ENCODE peak calls at places on chromosomes 5 and 9, in four cellular contexts. O is left lung, J is ascending aorta, N is Peyer's patch. I is an unnamed sample.

GRCh38 chr9:89273528-89274279 is 37.3 kb upstream of the CKS2 start:
- DNase-seq in O (no peak), J (no peak), N (no peak), I (no peak)

GRCh38 chr9:100573655-100574260 is 4.1 kb upstream of the CAVIN4 start:
- DNase-seq in O (no peak), N (no peak), J (no peak), I (no peak)

GRCh38 chr5:3321923-3322322 is 273.7 kb upstream of the IRX1 start:
- DNase-seq in J (no peak), N (peak; percentile 23), O (peak; percentile 53), I (no peak)

GRCh38 chr5:39699164-39699563 is 274.4 kb upstream of the DAB2 start:
- DNase-seq in J (no peak), O (no peak), N (no peak), I (no peak)

GRCh38 chr5:141389153-141390042 is 1.9 kb downstream of the PCDHGB4 start:
- DNase-seq in O (no peak), J (no peak), N (no peak), I (no peak)

GRCh38 chr9:12604154-12604825 is 88.9 kb upstream of the TYRP1 start:
- DNase-seq in J (no peak), O (no peak), N (no peak), I (no peak)

GRCh38 chr9:2411459-2412215 is 209.9 kb upstream of the VLDLR start:
- DNase-seq in O (no peak), J (no peak), N (no peak), I (no peak)

GRCh38 chr9:18543406-18543965 is 69.5 kb downstream of the ADAMTSL1 start:
- DNase-seq in N (no peak), O (peak; percentile 34), J (no peak), I (no peak)

GRCh38 chr5:174849426-174849825 is 125.0 kb downstream of the MSX2 start:
- DNase-seq in N (no peak), J (no peak), O (no peak), I (no peak)

GRCh38 chr9:76419782-76420380 is 25.7 kb upstream of the RFK start:
- DNase-seq in O (no peak), N (peak; percentile 58), J (no peak), I (no peak)

GRCh38 chr5:54522080-54522479 is 4.5 kb downstream of the SNX18 start:
- DNase-seq in N (no peak), J (no peak), O (no peak), I (no peak)

GRCh38 chr9:93345630-93346239 is 105.8 kb upstream of the FAM120A start:
- DNase-seq in N (no peak), J (no peak), O (no peak), I (no peak)

GRCh38 chr9:15244001-15244441 is 63.0 kb downstream of the TTC39B start:
- DNase-seq in J (no peak), N (no peak), O (no peak), I (no peak)

GRCh38 chr9:106758911-106759310 is 104.1 kb upstream of the ZNF462 start:
- DNase-seq in O (no peak), J (no peak), N (no peak), I (no peak)

GRCh38 chr5:126949475-126949874 is 80.9 kb downstream of the MARCHF3 start:
- DNase-seq in J (no peak), N (no peak), O (no peak), I (no peak)

GRCh38 chr5:6728011-6728794 is 15.0 kb downstream of the TENT4A start:
- DNase-seq in N (peak; percentile 50), O (peak; percentile 37), J (no peak), I (no peak)

GRCh38 chr5:176868731-176869130 is 30.4 kb downstream of the HK3 start:
- DNase-seq in N (no peak), J (no peak), O (peak; percentile 74), I (no peak)

GRCh38 chr5:90408571-90409317 is 812 bp downstream of the CETN3 start:
- DNase-seq in O (no peak), N (no peak), J (no peak), I (no peak)

GRCh38 chr5:61651202-61651601 is 319.1 kb downstream of the ZSWIM6 start:
- DNase-seq in O (no peak), N (no peak), J (no peak), I (no peak)

GRCh38 chr9:72932669-72933068 is 20.2 kb downstream of the ALDH1A1 start:
- DNase-seq in J (no peak), N (no peak), O (no peak), I (no peak)
- H3K27ac ChIP-seq in J (no peak overlapping the region), N (no peak overlapping the region), O (no peak overlapping the region), I (no peak overlapping the region)

GRCh38 chr9:121551985-121552753 is 52.5 kb upstream of the GGTA1 start:
- DNase-seq in J (no peak), O (no peak), N (no peak), I (no peak)

GRCh38 chr9:121545875-121546423 is 46.3 kb upstream of the GGTA1 start:
- DNase-seq in O (peak; percentile 97), N (peak; percentile 94), J (peak; percentile 83), I (peak; percentile 97)

GRCh38 chr9:121556082-121556481 is 56.4 kb upstream of the GGTA1 start:
- DNase-seq in J (no peak), O (no peak), N (no peak), I (no peak)

GRCh38 chr9:121550041-121550440 is 50.4 kb upstream of the GGTA1 start:
- DNase-seq in N (no peak), O (no peak), J (no peak), I (no peak)

GRCh38 chr9:121550569-121551512 is 51.2 kb upstream of the GGTA1 start:
- DNase-seq in J (no peak), N (peak; percentile 84), O (peak; percentile 95), I (peak; percentile 81)
- H3K27ac ChIP-seq in J (no peak overlapping the region), N (no peak overlapping the region), O (no peak overlapping the region), I (no peak overlapping the region)

DNA sequence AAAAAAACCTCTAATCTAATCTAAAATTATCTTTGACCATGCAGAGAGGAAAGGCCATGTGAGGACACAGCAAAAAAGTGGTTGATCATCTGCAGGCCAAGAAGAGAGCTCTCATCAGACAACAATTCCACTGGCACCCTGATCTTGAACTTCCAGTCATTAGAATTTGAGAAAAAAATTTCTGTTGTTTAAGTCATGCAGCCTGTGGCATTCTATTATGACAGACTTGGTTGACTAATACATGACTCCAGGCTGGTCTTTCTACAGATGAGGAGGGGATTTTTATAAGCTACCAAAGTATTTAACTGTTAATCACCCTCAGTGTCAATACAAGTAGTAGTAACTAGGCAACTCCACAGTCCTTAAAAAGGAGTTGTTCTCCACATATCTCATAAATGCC is 358.5 kb upstream of the RGMB start:
- DNase-seq in J (no peak), O (no peak), N (no peak), I (no peak)
- H3K27ac ChIP-seq in J (no peak overlapping the region), O (no peak overlapping the region), N (no peak overlapping the region), I (no peak overlapping the region)

DNA sequence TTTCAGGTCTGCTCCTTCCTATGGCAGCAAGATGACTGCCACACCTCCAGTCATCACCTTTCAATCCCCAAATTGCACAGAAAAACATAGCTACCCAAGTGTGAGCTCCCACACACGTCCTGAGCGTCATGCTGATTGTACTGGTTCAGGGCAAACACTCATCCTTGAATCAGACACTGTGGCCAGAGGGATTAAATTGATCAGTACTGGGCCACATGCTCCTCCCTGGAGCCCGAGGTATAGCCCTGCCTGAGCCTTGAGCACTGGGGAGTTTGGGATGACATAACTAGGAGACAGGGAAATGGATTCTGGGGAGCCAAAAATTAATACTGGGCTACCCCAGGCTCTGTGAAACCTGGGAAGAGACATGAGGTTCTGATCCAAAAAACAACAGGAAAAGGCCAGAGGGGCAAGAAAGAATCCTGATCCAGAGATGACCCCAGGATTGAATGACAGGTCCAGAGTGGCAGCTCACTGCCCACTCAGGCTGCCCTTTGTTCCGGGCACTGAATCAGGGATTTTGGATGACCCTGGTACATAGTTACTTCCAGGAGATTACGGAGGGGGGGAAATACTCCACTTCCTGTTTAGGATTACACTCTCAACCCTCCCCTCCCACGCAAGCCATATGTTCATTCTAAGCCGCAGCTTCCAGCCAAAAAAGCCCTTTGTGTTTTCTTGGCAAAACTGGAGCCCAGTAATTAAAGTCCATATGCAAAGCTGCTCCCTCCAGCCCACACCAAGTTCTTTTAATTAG is 141.6 kb upstream of the SPRY4 start:
- DNase-seq in J (no peak), O (no peak), N (no peak), I (peak; percentile 53)
- H3K27ac ChIP-seq in J (no peak overlapping the region), O (no peak overlapping the region), N (no peak overlapping the region), I (no peak overlapping the region)

I was measured in right lobe of liver.